ENCODE peak calls at places on chromosomes 16 and 17, in eight cellular contexts. One of them, this sample, is unnamed.

GRCh38 chr17:4004517-4005295 is 40.5 kb upstream of the ATP2A3 start:
- DNase-seq in cardiac muscle cell: peak; percentile 47
- DNase-seq in psoas muscle: peak; percentile 50
- DNase-seq in Peyer's patch: peak; percentile 58
- DNase-seq in Panc1: no peak
- DNase-seq in ovary: peak; percentile 63
- DNase-seq in neural progenitor cell: peak; percentile 85
- DNase-seq in adrenal gland: peak; percentile 59
- DNase-seq in this sample: peak; percentile 43

GRCh38 chr16:63131503-63131902 is 1095.3 kb upstream of the CDH8 start:
- DNase-seq in cardiac muscle cell: no peak
- DNase-seq in psoas muscle: no peak
- DNase-seq in Peyer's patch: no peak
- DNase-seq in Panc1: no peak
- DNase-seq in ovary: no peak
- DNase-seq in neural progenitor cell: no peak
- DNase-seq in adrenal gland: no peak
- DNase-seq in this sample: no peak

GRCh38 chr17:79224476-79224875 is 149.9 kb downstream of the ENGASE start:
- DNase-seq in cardiac muscle cell: no peak
- DNase-seq in psoas muscle: no peak
- DNase-seq in Peyer's patch: no peak
- DNase-seq in Panc1: no peak
- DNase-seq in ovary: no peak
- DNase-seq in neural progenitor cell: no peak
- DNase-seq in adrenal gland: no peak
- DNase-seq in this sample: no peak

GRCh38 chr17:83053779-83054451 is 25.5 kb upstream of the METRNL start:
- DNase-seq in cardiac muscle cell: no peak
- DNase-seq in psoas muscle: no peak
- DNase-seq in Peyer's patch: peak; percentile 43
- DNase-seq in Panc1: no peak
- DNase-seq in ovary: peak; percentile 25
- DNase-seq in neural progenitor cell: no peak
- DNase-seq in adrenal gland: peak; percentile 68
- DNase-seq in this sample: no peak

GRCh38 chr16:88560722-88561484 is 9.3 kb upstream of the ZC3H18 start:
- DNase-seq in cardiac muscle cell: peak; percentile 44
- DNase-seq in psoas muscle: no peak
- DNase-seq in Peyer's patch: no peak
- DNase-seq in Panc1: no peak
- DNase-seq in ovary: no peak
- DNase-seq in neural progenitor cell: peak; percentile 78
- DNase-seq in adrenal gland: peak; percentile 11
- DNase-seq in this sample: no peak

GRCh38 chr17:51734462-51734861 is 424.1 kb downstream of the CA10 start:
- DNase-seq in cardiac muscle cell: no peak
- DNase-seq in psoas muscle: no peak
- DNase-seq in Peyer's patch: no peak
- DNase-seq in Panc1: no peak
- DNase-seq in ovary: no peak
- DNase-seq in neural progenitor cell: peak; percentile 29
- DNase-seq in adrenal gland: peak; percentile 18
- DNase-seq in this sample: no peak

GRCh38 chr17:41211845-41212466 is 14.5 kb upstream of the KRTAP9-2 start:
- DNase-seq in cardiac muscle cell: no peak
- DNase-seq in psoas muscle: no peak
- DNase-seq in Peyer's patch: no peak
- DNase-seq in Panc1: peak; percentile 12
- DNase-seq in ovary: no peak
- DNase-seq in neural progenitor cell: no peak
- DNase-seq in adrenal gland: no peak
- DNase-seq in this sample: no peak

GRCh38 chr16:11480634-11481033 is 106.1 kb downstream of the LITAF start:
- DNase-seq in cardiac muscle cell: no peak
- DNase-seq in psoas muscle: no peak
- DNase-seq in Peyer's patch: no peak
- DNase-seq in Panc1: no peak
- DNase-seq in ovary: no peak
- DNase-seq in neural progenitor cell: no peak
- DNase-seq in adrenal gland: no peak
- DNase-seq in this sample: no peak

GRCh38 chr16:8795096-8795495 is 2.3 kb downstream of the TMEM186 start:
- DNase-seq in cardiac muscle cell: no peak
- DNase-seq in psoas muscle: no peak
- DNase-seq in Peyer's patch: no peak
- DNase-seq in Panc1: no peak
- DNase-seq in ovary: no peak
- DNase-seq in neural progenitor cell: no peak
- DNase-seq in adrenal gland: no peak
- DNase-seq in this sample: no peak

GRCh38 chr16:9549487-9549886 is 458.0 kb downstream of the HAPSTR1 start:
- DNase-seq in cardiac muscle cell: no peak
- DNase-seq in psoas muscle: no peak
- DNase-seq in Peyer's patch: no peak
- DNase-seq in Panc1: no peak
- DNase-seq in ovary: no peak
- DNase-seq in neural progenitor cell: no peak
- DNase-seq in adrenal gland: no peak
- DNase-seq in this sample: no peak

GRCh38 chr17:1592751-1593629 is 30.4 kb upstream of the PITPNA start:
- DNase-seq in cardiac muscle cell: no peak
- DNase-seq in psoas muscle: no peak
- DNase-seq in Peyer's patch: peak; percentile 91
- DNase-seq in Panc1: no peak
- DNase-seq in ovary: no peak
- DNase-seq in neural progenitor cell: no peak
- DNase-seq in adrenal gland: no peak
- DNase-seq in this sample: no peak

GRCh38 chr17:63785556-63785955 is 11.6 kb downstream of the DDX42 start:
- DNase-seq in cardiac muscle cell: peak; percentile 29
- DNase-seq in psoas muscle: no peak
- DNase-seq in Peyer's patch: no peak
- DNase-seq in Panc1: no peak
- DNase-seq in ovary: no peak
- DNase-seq in neural progenitor cell: no peak
- DNase-seq in adrenal gland: no peak
- DNase-seq in this sample: no peak

GRCh38 chr17:74639704-74640142 is 16.2 kb upstream of the CD300E start:
- DNase-seq in cardiac muscle cell: peak; percentile 22
- DNase-seq in psoas muscle: no peak
- DNase-seq in Peyer's patch: peak; percentile 22
- DNase-seq in Panc1: no peak
- DNase-seq in ovary: no peak
- DNase-seq in neural progenitor cell: no peak
- DNase-seq in adrenal gland: peak; percentile 32
- DNase-seq in this sample: no peak

GRCh38 chr17:72613411-72614292 is 478.8 kb downstream of the SLC39A11 start:
- DNase-seq in cardiac muscle cell: peak; percentile 67
- DNase-seq in psoas muscle: no peak
- DNase-seq in Peyer's patch: no peak
- DNase-seq in Panc1: no peak
- DNase-seq in ovary: no peak
- DNase-seq in neural progenitor cell: no peak
- DNase-seq in adrenal gland: no peak
- DNase-seq in this sample: no peak

GRCh38 chr17:31148205-31148604 is 53.4 kb downstream of the NF1 start:
- DNase-seq in cardiac muscle cell: peak; percentile 31
- DNase-seq in psoas muscle: no peak
- DNase-seq in Peyer's patch: no peak
- DNase-seq in Panc1: no peak
- DNase-seq in ovary: no peak
- DNase-seq in neural progenitor cell: no peak
- DNase-seq in adrenal gland: no peak
- DNase-seq in this sample: no peak
- H3K9me3 ChIP-seq in cardiac muscle cell: no peaks in the 10 kb centered on the region
- H3K9me3 ChIP-seq in psoas muscle: peaks cover 3% of the 10 kb centered on the region
- H3K9me3 ChIP-seq in Peyer's patch: no peaks in the 10 kb centered on the region
- H3K9me3 ChIP-seq in Panc1: no peaks in the 10 kb centered on the region
- H3K9me3 ChIP-seq in ovary: no peaks in the 10 kb centered on the region
- H3K9me3 ChIP-seq in neural progenitor cell: no peaks in the 10 kb centered on the region
- H3K9me3 ChIP-seq in adrenal gland: peaks cover 8% of the 10 kb centered on the region
- H3K9me3 ChIP-seq in this sample: no peaks in the 10 kb centered on the region

GRCh38 chr17:12043702-12044101 is 23.0 kb downstream of the MAP2K4 start:
- DNase-seq in cardiac muscle cell: no peak
- DNase-seq in psoas muscle: no peak
- DNase-seq in Peyer's patch: no peak
- DNase-seq in Panc1: no peak
- DNase-seq in ovary: no peak
- DNase-seq in neural progenitor cell: no peak
- DNase-seq in adrenal gland: no peak
- DNase-seq in this sample: no peak
- H3K9me3 ChIP-seq in cardiac muscle cell: no peaks in the 10 kb centered on the region
- H3K9me3 ChIP-seq in psoas muscle: no peaks in the 10 kb centered on the region
- H3K9me3 ChIP-seq in Peyer's patch: no peaks in the 10 kb centered on the region
- H3K9me3 ChIP-seq in Panc1: no peaks in the 10 kb centered on the region
- H3K9me3 ChIP-seq in ovary: no peaks in the 10 kb centered on the region
- H3K9me3 ChIP-seq in neural progenitor cell: no peaks in the 10 kb centered on the region
- H3K9me3 ChIP-seq in adrenal gland: no peaks in the 10 kb centered on the region
- H3K9me3 ChIP-seq in this sample: no peaks in the 10 kb centered on the region

DNA sequence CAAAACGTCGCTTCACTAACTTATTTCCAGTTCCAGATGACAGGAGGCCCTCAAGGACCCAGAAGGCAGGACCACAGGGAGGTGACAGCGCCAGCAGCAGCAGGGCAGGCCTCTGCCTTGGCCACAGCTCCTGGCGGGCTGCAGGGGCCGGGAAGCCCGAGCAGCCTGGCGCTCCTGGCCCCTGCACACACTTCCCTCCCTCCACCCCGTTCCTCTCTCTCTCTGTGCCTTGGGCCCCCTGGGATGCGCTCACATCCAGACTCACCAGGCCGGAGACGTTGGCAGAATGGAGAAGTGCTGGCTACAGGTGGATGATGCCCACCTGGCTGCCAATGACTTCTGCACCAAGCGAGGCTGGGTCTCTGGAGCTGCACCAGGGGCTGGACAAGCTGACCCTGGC is 12.7 kb downstream of the ZNF594 start:
- DNase-seq in cardiac muscle cell: no peak
- DNase-seq in psoas muscle: no peak
- DNase-seq in Peyer's patch: no peak
- DNase-seq in Panc1: no peak
- DNase-seq in ovary: no peak
- DNase-seq in neural progenitor cell: no peak
- DNase-seq in adrenal gland: no peak
- DNase-seq in this sample: no peak
- H3K9me3 ChIP-seq in cardiac muscle cell: peaks cover 13% of the 10 kb centered on the region
- H3K9me3 ChIP-seq in psoas muscle: peaks cover 92% of the 10 kb centered on the region
- H3K9me3 ChIP-seq in Peyer's patch: peaks cover 10% of the 10 kb centered on the region
- H3K9me3 ChIP-seq in Panc1: peaks cover 51% of the 10 kb centered on the region
- H3K9me3 ChIP-seq in ovary: peaks cover 22% of the 10 kb centered on the region
- H3K9me3 ChIP-seq in neural progenitor cell: peaks cover 69% of the 10 kb centered on the region
- H3K9me3 ChIP-seq in adrenal gland: peaks cover 31% of the 10 kb centered on the region
- H3K9me3 ChIP-seq in this sample: peaks cover 37% of the 10 kb centered on the region

GRCh38 chr16:31893824-31894223 is 20.2 kb downstream of the ZNF267 start:
- DNase-seq in cardiac muscle cell: no peak
- DNase-seq in psoas muscle: no peak
- DNase-seq in Peyer's patch: no peak
- DNase-seq in Panc1: no peak
- DNase-seq in ovary: no peak
- DNase-seq in neural progenitor cell: no peak
- DNase-seq in adrenal gland: no peak
- DNase-seq in this sample: no peak
- H3K9me3 ChIP-seq in cardiac muscle cell: no peaks in the 10 kb centered on the region
- H3K9me3 ChIP-seq in psoas muscle: peaks cover 22% of the 10 kb centered on the region
- H3K9me3 ChIP-seq in Peyer's patch: no peaks in the 10 kb centered on the region
- H3K9me3 ChIP-seq in Panc1: peaks cover 62% of the 10 kb centered on the region
- H3K9me3 ChIP-seq in ovary: no peaks in the 10 kb centered on the region
- H3K9me3 ChIP-seq in neural progenitor cell: peaks cover 36% of the 10 kb centered on the region
- H3K9me3 ChIP-seq in adrenal gland: peaks cover 6% of the 10 kb centered on the region
- H3K9me3 ChIP-seq in this sample: peaks cover 29% of the 10 kb centered on the region

DNA sequence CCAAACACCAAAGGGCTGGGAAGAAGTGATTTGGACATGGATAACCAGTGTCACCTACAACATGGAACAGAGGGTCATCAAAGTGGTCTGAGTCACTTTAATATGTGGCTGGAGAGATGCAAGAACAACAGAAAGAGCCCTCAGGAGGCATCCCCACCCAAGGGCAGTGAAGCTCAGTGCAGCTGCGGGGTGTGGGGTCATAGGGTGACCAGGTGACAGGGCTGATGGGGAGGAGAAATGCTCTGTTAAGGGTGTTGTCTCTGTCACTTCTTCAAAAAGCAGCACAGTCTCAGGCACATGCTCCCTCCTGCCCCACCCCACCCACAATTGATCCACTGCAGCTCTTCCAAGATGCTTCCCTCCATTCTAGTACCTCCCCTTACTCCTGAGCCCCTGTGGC is 819.1 kb downstream of the KCNJ18 start:
- DNase-seq in cardiac muscle cell: no peak
- DNase-seq in psoas muscle: no peak
- DNase-seq in Peyer's patch: no peak
- DNase-seq in Panc1: no peak
- DNase-seq in ovary: no peak
- DNase-seq in neural progenitor cell: no peak
- DNase-seq in adrenal gland: no peak
- DNase-seq in this sample: no peak
- H3K9me3 ChIP-seq in cardiac muscle cell: no peaks in the 10 kb centered on the region
- H3K9me3 ChIP-seq in psoas muscle: no peaks in the 10 kb centered on the region
- H3K9me3 ChIP-seq in Peyer's patch: no peaks in the 10 kb centered on the region
- H3K9me3 ChIP-seq in Panc1: no peaks in the 10 kb centered on the region
- H3K9me3 ChIP-seq in ovary: no peaks in the 10 kb centered on the region
- H3K9me3 ChIP-seq in neural progenitor cell: peaks cover 14% of the 10 kb centered on the region
- H3K9me3 ChIP-seq in adrenal gland: no peaks in the 10 kb centered on the region
- H3K9me3 ChIP-seq in this sample: no peaks in the 10 kb centered on the region

This sample was measured in T-helper 17 cell.